ENCODE peak calls at places on chromosomes 5 and 9, in ten cellular contexts. One of them, this sample, is unnamed.

GRCh38 chr9:137989999-137990715 is 112.6 kb downstream of the CACNA1B start:
- DNase-seq in breast epithelium: no peak
- DNase-seq in GOT3: no peak
- DNase-seq in CD4-positive, CD25-positive, alpha-beta regulatory T cell: no peak
- DNase-seq in endothelial cell: no peak
- DNase-seq in kidney epithelial cell: no peak
- DNase-seq in mucosa of descending colon: no peak
- DNase-seq in PC-3: no peak
- DNase-seq in HT-29: no peak
- DNase-seq in activated CD4-positive, alpha-beta T cell treated with anti-CD3 and anti-CD28 coated beads for 48 hours: no peak
- DNase-seq in this sample: no peak

GRCh38 chr9:33950371-33950770 is 98.3 kb downstream of the UBAP2 start:
- DNase-seq in mucosa of descending colon: no peak
- DNase-seq in PC-3: no peak
- DNase-seq in kidney epithelial cell: no peak
- DNase-seq in HT-29: no peak
- DNase-seq in GOT3: no peak
- DNase-seq in CD4-positive, CD25-positive, alpha-beta regulatory T cell: no peak
- DNase-seq in endothelial cell: no peak
- DNase-seq in activated CD4-positive, alpha-beta T cell treated with anti-CD3 and anti-CD28 coated beads for 48 hours: no peak
- DNase-seq in breast epithelium: no peak
- DNase-seq in this sample: no peak

GRCh38 chr9:127783644-127784043 is 2.2 kb upstream of the CDK9 start:
- DNase-seq in PC-3: no peak
- DNase-seq in GOT3: no peak
- DNase-seq in mucosa of descending colon: no peak
- DNase-seq in HT-29: no peak
- DNase-seq in kidney epithelial cell: no peak
- DNase-seq in activated CD4-positive, alpha-beta T cell treated with anti-CD3 and anti-CD28 coated beads for 48 hours: no peak
- DNase-seq in CD4-positive, CD25-positive, alpha-beta regulatory T cell: no peak
- DNase-seq in endothelial cell: no peak
- DNase-seq in breast epithelium: no peak
- DNase-seq in this sample: no peak

GRCh38 chr5:51625224-51625968 is 242.1 kb downstream of the ISL1 start:
- DNase-seq in CD4-positive, CD25-positive, alpha-beta regulatory T cell: no peak
- DNase-seq in PC-3: no peak
- DNase-seq in activated CD4-positive, alpha-beta T cell treated with anti-CD3 and anti-CD28 coated beads for 48 hours: no peak
- DNase-seq in breast epithelium: no peak
- DNase-seq in HT-29: no peak
- DNase-seq in GOT3: no peak
- DNase-seq in endothelial cell: no peak
- DNase-seq in mucosa of descending colon: no peak
- DNase-seq in kidney epithelial cell: no peak
- DNase-seq in this sample: no peak

GRCh38 chr9:121574771-121575519 is 75.3 kb upstream of the GGTA1 start:
- DNase-seq in PC-3: no peak
- DNase-seq in HT-29: no peak
- DNase-seq in breast epithelium: no peak
- DNase-seq in GOT3: no peak
- DNase-seq in endothelial cell: no peak
- DNase-seq in CD4-positive, CD25-positive, alpha-beta regulatory T cell: no peak
- DNase-seq in mucosa of descending colon: no peak
- DNase-seq in activated CD4-positive, alpha-beta T cell treated with anti-CD3 and anti-CD28 coated beads for 48 hours: no peak
- DNase-seq in kidney epithelial cell: no peak
- DNase-seq in this sample: no peak

GRCh38 chr5:115854139-115854538 is 12.4 kb downstream of the AP3S1 start:
- DNase-seq in HT-29: no peak
- DNase-seq in mucosa of descending colon: no peak
- DNase-seq in GOT3: no peak
- DNase-seq in kidney epithelial cell: no peak
- DNase-seq in PC-3: no peak
- DNase-seq in endothelial cell: no peak
- DNase-seq in activated CD4-positive, alpha-beta T cell treated with anti-CD3 and anti-CD28 coated beads for 48 hours: no peak
- DNase-seq in breast epithelium: no peak
- DNase-seq in CD4-positive, CD25-positive, alpha-beta regulatory T cell: no peak
- DNase-seq in this sample: no peak

GRCh38 chr5:157828031-157828948 is 30.7 kb downstream of the CLINT1 start:
- DNase-seq in PC-3: no peak
- DNase-seq in GOT3: no peak
- DNase-seq in CD4-positive, CD25-positive, alpha-beta regulatory T cell: no peak
- DNase-seq in breast epithelium: no peak
- DNase-seq in endothelial cell: no peak
- DNase-seq in kidney epithelial cell: no peak
- DNase-seq in HT-29: no peak
- DNase-seq in mucosa of descending colon: no peak
- DNase-seq in activated CD4-positive, alpha-beta T cell treated with anti-CD3 and anti-CD28 coated beads for 48 hours: no peak
- DNase-seq in this sample: no peak

GRCh38 chr5:139961435-139962157 is 81.5 kb downstream of the NRG2 start:
- DNase-seq in CD4-positive, CD25-positive, alpha-beta regulatory T cell: no peak
- DNase-seq in GOT3: no peak
- DNase-seq in breast epithelium: no peak
- DNase-seq in PC-3: no peak
- DNase-seq in mucosa of descending colon: no peak
- DNase-seq in kidney epithelial cell: no peak
- DNase-seq in activated CD4-positive, alpha-beta T cell treated with anti-CD3 and anti-CD28 coated beads for 48 hours: no peak
- DNase-seq in HT-29: no peak
- DNase-seq in endothelial cell: no peak
- DNase-seq in this sample: no peak

GRCh38 chr5:172235132-172235780 is 41.3 kb downstream of the EFCAB9 start:
- DNase-seq in CD4-positive, CD25-positive, alpha-beta regulatory T cell: no peak
- DNase-seq in GOT3: no peak
- DNase-seq in HT-29: peak
- DNase-seq in activated CD4-positive, alpha-beta T cell treated with anti-CD3 and anti-CD28 coated beads for 48 hours: no peak
- DNase-seq in PC-3: no peak
- DNase-seq in breast epithelium: no peak
- DNase-seq in endothelial cell: no peak
- DNase-seq in mucosa of descending colon: no peak
- DNase-seq in kidney epithelial cell: no peak
- DNase-seq in this sample: no peak

GRCh38 chr5:66757219-66757833 is 161.1 kb downstream of the MAST4 start:
- DNase-seq in CD4-positive, CD25-positive, alpha-beta regulatory T cell: peak
- DNase-seq in HT-29: peak
- DNase-seq in breast epithelium: peak
- DNase-seq in mucosa of descending colon: no peak
- DNase-seq in PC-3: peak
- DNase-seq in endothelial cell: peak
- DNase-seq in activated CD4-positive, alpha-beta T cell treated with anti-CD3 and anti-CD28 coated beads for 48 hours: peak
- DNase-seq in kidney epithelial cell: peak
- DNase-seq in GOT3: no peak
- DNase-seq in this sample: peak

GRCh38 chr9:35395076-35395675 is 94.7 kb upstream of the RUSC2 start:
- DNase-seq in mucosa of descending colon: no peak
- DNase-seq in PC-3: no peak
- DNase-seq in GOT3: no peak
- DNase-seq in endothelial cell: no peak
- DNase-seq in CD4-positive, CD25-positive, alpha-beta regulatory T cell: no peak
- DNase-seq in breast epithelium: no peak
- DNase-seq in kidney epithelial cell: no peak
- DNase-seq in HT-29: no peak
- DNase-seq in activated CD4-positive, alpha-beta T cell treated with anti-CD3 and anti-CD28 coated beads for 48 hours: no peak
- DNase-seq in this sample: no peak

GRCh38 chr5:96079075-96079474 is 117.4 kb upstream of the ELL2 start:
- DNase-seq in GOT3: no peak
- DNase-seq in mucosa of descending colon: no peak
- DNase-seq in kidney epithelial cell: peak
- DNase-seq in endothelial cell: no peak
- DNase-seq in CD4-positive, CD25-positive, alpha-beta regulatory T cell: no peak
- DNase-seq in PC-3: peak
- DNase-seq in activated CD4-positive, alpha-beta T cell treated with anti-CD3 and anti-CD28 coated beads for 48 hours: peak
- DNase-seq in HT-29: no peak
- DNase-seq in breast epithelium: no peak
- DNase-seq in this sample: peak

GRCh38 chr5:179267071-179267670 is 78.1 kb downstream of the ADAMTS2 start:
- DNase-seq in GOT3: no peak
- DNase-seq in CD4-positive, CD25-positive, alpha-beta regulatory T cell: no peak
- DNase-seq in mucosa of descending colon: no peak
- DNase-seq in PC-3: no peak
- DNase-seq in activated CD4-positive, alpha-beta T cell treated with anti-CD3 and anti-CD28 coated beads for 48 hours: no peak
- DNase-seq in kidney epithelial cell: no peak
- DNase-seq in HT-29: no peak
- DNase-seq in endothelial cell: no peak
- DNase-seq in breast epithelium: no peak
- DNase-seq in this sample: no peak

GRCh38 chr9:33162721-33163311 is 4.3 kb downstream of the B4GALT1 start:
- DNase-seq in HT-29: peak
- DNase-seq in activated CD4-positive, alpha-beta T cell treated with anti-CD3 and anti-CD28 coated beads for 48 hours: no peak
- DNase-seq in GOT3: no peak
- DNase-seq in CD4-positive, CD25-positive, alpha-beta regulatory T cell: no peak
- DNase-seq in PC-3: peak
- DNase-seq in breast epithelium: peak
- DNase-seq in endothelial cell: no peak
- DNase-seq in kidney epithelial cell: no peak
- DNase-seq in mucosa of descending colon: no peak
- DNase-seq in this sample: no peak

GRCh38 chr9:136603901-136604816 is 58.3 kb upstream of the NOTCH1 start:
- DNase-seq in activated CD4-positive, alpha-beta T cell treated with anti-CD3 and anti-CD28 coated beads for 48 hours: no peak
- DNase-seq in GOT3: no peak
- DNase-seq in PC-3: no peak
- DNase-seq in mucosa of descending colon: peak
- DNase-seq in HT-29: no peak
- DNase-seq in endothelial cell: peak
- DNase-seq in kidney epithelial cell: no peak
- DNase-seq in CD4-positive, CD25-positive, alpha-beta regulatory T cell: no peak
- DNase-seq in breast epithelium: no peak
- DNase-seq in this sample: no peak

GRCh38 chr5:137891849-137892248 is 2.6 kb downstream of the PKD2L2 start:
- DNase-seq in breast epithelium: no peak
- DNase-seq in GOT3: no peak
- DNase-seq in CD4-positive, CD25-positive, alpha-beta regulatory T cell: peak
- DNase-seq in HT-29: no peak
- DNase-seq in PC-3: no peak
- DNase-seq in mucosa of descending colon: no peak
- DNase-seq in activated CD4-positive, alpha-beta T cell treated with anti-CD3 and anti-CD28 coated beads for 48 hours: peak
- DNase-seq in endothelial cell: no peak
- DNase-seq in kidney epithelial cell: no peak
- DNase-seq in this sample: peak

GRCh38 chr5:142716963-142717362 is 31.1 kb upstream of the FGF1 start:
- DNase-seq in HT-29: peak
- DNase-seq in mucosa of descending colon: peak
- DNase-seq in kidney epithelial cell: no peak
- DNase-seq in CD4-positive, CD25-positive, alpha-beta regulatory T cell: peak
- DNase-seq in endothelial cell: peak
- DNase-seq in GOT3: no peak
- DNase-seq in breast epithelium: peak
- DNase-seq in PC-3: peak
- DNase-seq in activated CD4-positive, alpha-beta T cell treated with anti-CD3 and anti-CD28 coated beads for 48 hours: peak
- DNase-seq in this sample: peak

GRCh38 chr5:147835386-147835798 is 3.9 kb upstream of the SPINK1 start:
- DNase-seq in kidney epithelial cell: no peak
- DNase-seq in endothelial cell: no peak
- DNase-seq in mucosa of descending colon: no peak
- DNase-seq in CD4-positive, CD25-positive, alpha-beta regulatory T cell: no peak
- DNase-seq in breast epithelium: no peak
- DNase-seq in GOT3: no peak
- DNase-seq in PC-3: peak
- DNase-seq in HT-29: peak
- DNase-seq in activated CD4-positive, alpha-beta T cell treated with anti-CD3 and anti-CD28 coated beads for 48 hours: no peak
- DNase-seq in this sample: no peak

GRCh38 chr5:135456238-135457099 is 4.3 kb upstream of the TIFAB start:
- DNase-seq in HT-29: no peak
- DNase-seq in PC-3: peak
- DNase-seq in GOT3: no peak
- DNase-seq in activated CD4-positive, alpha-beta T cell treated with anti-CD3 and anti-CD28 coated beads for 48 hours: no peak
- DNase-seq in kidney epithelial cell: no peak
- DNase-seq in CD4-positive, CD25-positive, alpha-beta regulatory T cell: no peak
- DNase-seq in mucosa of descending colon: no peak
- DNase-seq in endothelial cell: no peak
- DNase-seq in breast epithelium: peak
- DNase-seq in this sample: no peak

GRCh38 chr5:137629646-137630045 is 106.2 kb downstream of the KLHL3 start:
- DNase-seq in PC-3: peak
- DNase-seq in kidney epithelial cell: no peak
- DNase-seq in endothelial cell: no peak
- DNase-seq in breast epithelium: no peak
- DNase-seq in CD4-positive, CD25-positive, alpha-beta regulatory T cell: peak
- DNase-seq in GOT3: no peak
- DNase-seq in HT-29: peak
- DNase-seq in activated CD4-positive, alpha-beta T cell treated with anti-CD3 and anti-CD28 coated beads for 48 hours: no peak
- DNase-seq in mucosa of descending colon: peak
- DNase-seq in this sample: no peak

GRCh38 chr5:68067353-68067752 is 148.2 kb upstream of the PIK3R1 start:
- DNase-seq in endothelial cell: no peak
- DNase-seq in CD4-positive, CD25-positive, alpha-beta regulatory T cell: no peak
- DNase-seq in GOT3: no peak
- DNase-seq in breast epithelium: no peak
- DNase-seq in PC-3: no peak
- DNase-seq in activated CD4-positive, alpha-beta T cell treated with anti-CD3 and anti-CD28 coated beads for 48 hours: no peak
- DNase-seq in HT-29: no peak
- DNase-seq in kidney epithelial cell: no peak
- DNase-seq in mucosa of descending colon: no peak
- DNase-seq in this sample: no peak

GRCh38 chr9:126125577-126125976 is 201.1 kb upstream of the MVB12B start:
- DNase-seq in breast epithelium: peak
- DNase-seq in HT-29: no peak
- DNase-seq in CD4-positive, CD25-positive, alpha-beta regulatory T cell: no peak
- DNase-seq in GOT3: no peak
- DNase-seq in activated CD4-positive, alpha-beta T cell treated with anti-CD3 and anti-CD28 coated beads for 48 hours: no peak
- DNase-seq in mucosa of descending colon: no peak
- DNase-seq in endothelial cell: no peak
- DNase-seq in PC-3: peak
- DNase-seq in kidney epithelial cell: no peak
- DNase-seq in this sample: no peak

GRCh38 chr9:92952861-92953620 is 5.7 kb downstream of the FGD3 start:
- DNase-seq in mucosa of descending colon: no peak
- DNase-seq in HT-29: peak
- DNase-seq in PC-3: peak
- DNase-seq in kidney epithelial cell: no peak
- DNase-seq in CD4-positive, CD25-positive, alpha-beta regulatory T cell: no peak
- DNase-seq in endothelial cell: no peak
- DNase-seq in activated CD4-positive, alpha-beta T cell treated with anti-CD3 and anti-CD28 coated beads for 48 hours: no peak
- DNase-seq in breast epithelium: no peak
- DNase-seq in GOT3: no peak
- DNase-seq in this sample: no peak

GRCh38 chr5:59645380-59645779 is 248.1 kb downstream of the PDE4D start:
- DNase-seq in HT-29: no peak
- DNase-seq in PC-3: no peak
- DNase-seq in GOT3: no peak
- DNase-seq in CD4-positive, CD25-positive, alpha-beta regulatory T cell: no peak
- DNase-seq in breast epithelium: no peak
- DNase-seq in endothelial cell: no peak
- DNase-seq in mucosa of descending colon: no peak
- DNase-seq in kidney epithelial cell: no peak
- DNase-seq in activated CD4-positive, alpha-beta T cell treated with anti-CD3 and anti-CD28 coated beads for 48 hours: no peak
- DNase-seq in this sample: no peak

GRCh38 chr9:4574657-4575243 is 84.5 kb downstream of the SLC1A1 start:
- DNase-seq in GOT3: no peak
- DNase-seq in PC-3: no peak
- DNase-seq in mucosa of descending colon: no peak
- DNase-seq in kidney epithelial cell: no peak
- DNase-seq in breast epithelium: no peak
- DNase-seq in activated CD4-positive, alpha-beta T cell treated with anti-CD3 and anti-CD28 coated beads for 48 hours: no peak
- DNase-seq in endothelial cell: no peak
- DNase-seq in HT-29: no peak
- DNase-seq in CD4-positive, CD25-positive, alpha-beta regulatory T cell: peak
- DNase-seq in this sample: peak

GRCh38 chr9:90858505-90858904 is 56.9 kb downstream of the SYK start:
- DNase-seq in GOT3: no peak
- DNase-seq in endothelial cell: no peak
- DNase-seq in HT-29: no peak
- DNase-seq in mucosa of descending colon: no peak
- DNase-seq in activated CD4-positive, alpha-beta T cell treated with anti-CD3 and anti-CD28 coated beads for 48 hours: no peak
- DNase-seq in breast epithelium: no peak
- DNase-seq in PC-3: no peak
- DNase-seq in kidney epithelial cell: no peak
- DNase-seq in CD4-positive, CD25-positive, alpha-beta regulatory T cell: no peak
- DNase-seq in this sample: no peak

GRCh38 chr5:138000102-138000723 is 32.7 kb downstream of the FAM13B start:
- DNase-seq in kidney epithelial cell: peak
- DNase-seq in GOT3: no peak
- DNase-seq in endothelial cell: no peak
- DNase-seq in breast epithelium: no peak
- DNase-seq in CD4-positive, CD25-positive, alpha-beta regulatory T cell: no peak
- DNase-seq in mucosa of descending colon: no peak
- DNase-seq in PC-3: peak
- DNase-seq in activated CD4-positive, alpha-beta T cell treated with anti-CD3 and anti-CD28 coated beads for 48 hours: no peak
- DNase-seq in HT-29: no peak
- DNase-seq in this sample: peak

GRCh38 chr5:168031614-168032013 is 259.8 kb upstream of the WWC1 start:
- DNase-seq in endothelial cell: no peak
- DNase-seq in HT-29: no peak
- DNase-seq in kidney epithelial cell: no peak
- DNase-seq in GOT3: no peak
- DNase-seq in activated CD4-positive, alpha-beta T cell treated with anti-CD3 and anti-CD28 coated beads for 48 hours: no peak
- DNase-seq in mucosa of descending colon: no peak
- DNase-seq in PC-3: no peak
- DNase-seq in breast epithelium: no peak
- DNase-seq in CD4-positive, CD25-positive, alpha-beta regulatory T cell: no peak
- DNase-seq in this sample: no peak

This sample was measured in stimulated activated naive CD8-positive, alpha-beta T cell treated with anti-CD3 and anti-CD28 coated beads, Interleukin-15, Interleukin-2, amounts not matched to agents 100 U/mL and 50 U/mL, for 24 hours.